ENCODE peak calls at places on chromosomes 5 and 9, in six cellular contexts. D, V, P, T, S and M are unnamed samples.

GRCh38 chr9:132372177-132373095 is 17.6 kb upstream of the SETX start:
- DNase-seq in S (peak), V (no peak), P (peak), D (no peak), T (no peak), M (no peak)

GRCh38 chr5:113212244-113212920 is 222.4 kb downstream of the TSSK1B start:
- DNase-seq in P (no peak), T (no peak), D (no peak), V (peak), S (no peak), M (no peak)

GRCh38 chr9:130624154-130624553 is 40.2 kb upstream of the PRDM12 start:
- DNase-seq in T (peak), D (no peak), V (no peak), P (no peak), S (no peak), M (no peak)

GRCh38 chr9:127177682-127178265 is 55.3 kb upstream of the ANGPTL2 start:
- DNase-seq in V (peak), D (no peak), T (no peak), S (no peak), P (peak), M (peak)

GRCh38 chr5:102226321-102226720 is 69.8 kb downstream of the SLCO4C1 start:
- DNase-seq in V (no peak), P (no peak), D (no peak), S (no peak), T (no peak), M (no peak)

GRCh38 chr5:146647656-146648199 is 131.7 kb upstream of the GPR151 start:
- DNase-seq in P (no peak), S (no peak), V (no peak), D (no peak), T (no peak), M (no peak)

GRCh38 chr9:86098793-86099694 is at the start of gene GOLM1:
- DNase-seq in T (no peak), V (peak), P (peak), S (peak), D (peak), M (no peak)

GRCh38 chr5:160456778-160457177 is 35.1 kb downstream of the PTTG1 start:
- DNase-seq in P (no peak), S (no peak), V (no peak), T (no peak), D (no peak), M (no peak)

GRCh38 chr9:88258012-88258411 is 119.7 kb upstream of the SPATA31C2 start:
- DNase-seq in V (no peak), T (no peak), D (no peak), P (no peak), S (no peak), M (no peak)

GRCh38 chr9:135490166-135490870 is 10.2 kb upstream of the MRPS2 start:
- DNase-seq in V (no peak), T (no peak), S (no peak), D (no peak), P (no peak), M (no peak)

GRCh38 chr5:177369050-177369912 is 11.6 kb downstream of the RGS14 start:
- DNase-seq in T (no peak), D (peak), S (peak), P (no peak), V (no peak), M (no peak)

GRCh38 chr9:127982912-127983311 is 2.1 kb upstream of the EEIG1 start:
- DNase-seq in D (no peak), S (no peak), V (no peak), T (no peak), P (no peak), M (no peak)

GRCh38 chr9:115591584-115591984 is 473.6 kb upstream of the TNC start:
- DNase-seq in V (peak), D (peak), T (peak), S (peak), P (peak), M (peak)

GRCh38 chr5:150780816-150781221 is 2.3 kb downstream of the SMIM3 start:
- DNase-seq in V (no peak), P (peak), S (no peak), T (no peak), D (no peak), M (no peak)

GRCh38 chr5:150779397-150780179 is 1.0 kb downstream of the SMIM3 start:
- DNase-seq in T (no peak), S (no peak), D (no peak), V (no peak), P (peak), M (no peak)

GRCh38 chr5:150778517-150779396 is at the start of gene SMIM3:
- DNase-seq in S (peak), P (peak), D (peak), T (peak), V (peak), M (peak)

GRCh38 chr5:150781706-150782614 is 3.4 kb downstream of the SMIM3 start:
- DNase-seq in S (no peak), V (peak), D (no peak), P (peak), T (peak), M (no peak)

DNA sequence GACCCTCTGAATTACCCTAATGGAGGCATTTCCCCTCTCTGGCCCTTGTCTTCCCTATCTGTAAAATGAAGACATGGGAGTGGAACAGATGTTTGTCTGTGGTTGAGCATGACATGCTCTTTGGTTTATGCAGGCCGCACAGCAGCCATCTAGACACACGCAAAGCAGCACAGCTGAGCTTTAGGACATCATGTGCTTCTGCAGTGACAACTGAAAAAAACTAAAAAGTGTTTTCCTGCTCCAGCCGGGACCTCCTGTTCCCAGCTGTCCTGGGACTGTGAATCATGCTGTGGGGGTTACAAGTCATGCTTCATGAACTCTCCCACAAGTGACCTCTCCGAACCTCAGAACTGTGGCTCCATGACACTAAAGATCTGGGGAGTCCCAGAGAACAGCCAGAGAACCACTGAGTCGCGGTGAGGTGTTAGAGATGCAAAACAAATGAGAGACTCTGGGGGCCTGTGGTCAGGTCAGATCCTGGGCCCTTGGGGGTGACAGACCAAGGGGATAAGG is 1.7 kb downstream of the SMIM3 start:
- DNase-seq in D (no peak), T (no peak), P (peak), S (no peak), V (peak), M (no peak)
- TF ChIP-seq EP300 in D (no peak), T (no peak), P (peak), S (no peak), V (peak), M (peak)

GRCh38 chr9:98811051-98811650 is 3.7 kb downstream of the GALNT12 start:
- DNase-seq in P (no peak), T (no peak), S (no peak), V (no peak), D (no peak), M (no peak)
- H3K27ac ChIP-seq in P (peak), T (no peak), S (peak), V (no peak), D (no peak), M (peak)

DNA sequence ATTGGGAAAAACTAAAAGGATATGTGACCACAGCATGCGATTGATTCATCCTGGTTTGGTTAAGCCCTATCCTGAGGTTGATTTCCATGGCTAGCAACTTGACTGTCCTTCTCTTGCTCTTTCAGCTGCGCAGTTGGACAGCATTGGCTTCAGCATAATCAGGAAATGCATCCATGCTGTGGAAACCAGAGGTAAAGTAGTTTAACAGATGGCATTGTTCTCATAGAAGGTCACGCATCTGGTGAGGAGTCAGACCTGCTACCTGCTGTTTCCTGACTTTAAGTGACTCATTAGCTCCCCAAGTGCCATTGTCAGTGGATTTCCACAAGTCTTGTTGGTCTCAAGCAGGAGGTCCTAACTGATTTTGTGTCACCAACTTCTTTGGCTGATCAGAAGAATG is 266.9 kb downstream of the ARHGAP26 start:
- DNase-seq in D (no peak), T (no peak), P (no peak), S (no peak), V (no peak), M (no peak)
- TF ChIP-seq EP300 in D (no peak), T (no peak), P (no peak), S (no peak), V (no peak), M (no peak)

DNA sequence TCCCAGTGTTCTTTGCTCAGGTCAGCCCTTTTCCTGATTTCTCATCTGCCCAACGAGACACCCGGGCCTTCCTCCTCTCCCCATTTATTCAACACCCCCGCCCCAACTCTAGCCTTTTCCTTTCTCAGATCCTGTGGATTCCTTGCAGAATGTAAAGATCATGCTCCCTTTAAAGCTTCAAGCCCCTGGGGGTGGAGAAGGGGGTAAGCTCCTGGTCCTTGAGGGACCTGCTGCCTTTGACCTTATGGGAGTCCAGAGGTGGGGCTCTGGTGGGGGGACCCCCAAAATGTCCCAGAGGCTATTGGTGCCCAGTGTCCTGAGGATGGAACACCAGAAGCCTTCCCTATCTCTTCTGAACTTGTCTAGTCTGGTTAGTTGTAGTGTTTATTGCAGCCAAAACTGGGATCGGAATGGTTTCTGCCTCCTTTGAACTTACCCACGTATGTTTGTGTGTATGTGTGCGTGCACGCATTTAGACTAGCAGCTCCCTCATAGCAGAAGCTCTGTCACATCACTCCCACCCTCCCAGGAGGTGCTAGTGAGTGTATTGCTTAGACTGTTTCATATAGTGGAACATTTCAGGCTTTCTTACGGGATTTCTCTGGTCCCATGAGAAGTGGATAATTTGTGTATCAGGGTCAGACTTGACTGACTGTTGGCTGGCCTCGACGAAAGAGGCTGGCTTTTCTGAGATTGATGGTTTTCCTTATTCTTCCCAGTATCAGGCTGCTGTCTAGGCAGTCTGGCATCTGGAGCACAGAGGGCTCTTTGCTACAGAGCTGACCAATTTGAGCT is 1.1 kb downstream of the GALNT10 start:
- DNase-seq in P (no peak), T (no peak), S (no peak), V (no peak), D (no peak), M (no peak)
- H3K27ac ChIP-seq in P (peak), T (no peak), S (no peak), V (no peak), D (peak), M (no peak)

GRCh38 chr5:173057062-173057924 is 1.1 kb downstream of the CREBRF start:
- DNase-seq in P (peak), T (peak), D (peak), V (peak), S (peak), M (peak)
- TF ChIP-seq EP300 in P (no peak), T (no peak), D (no peak), V (no peak), S (no peak), M (no peak)

DNA sequence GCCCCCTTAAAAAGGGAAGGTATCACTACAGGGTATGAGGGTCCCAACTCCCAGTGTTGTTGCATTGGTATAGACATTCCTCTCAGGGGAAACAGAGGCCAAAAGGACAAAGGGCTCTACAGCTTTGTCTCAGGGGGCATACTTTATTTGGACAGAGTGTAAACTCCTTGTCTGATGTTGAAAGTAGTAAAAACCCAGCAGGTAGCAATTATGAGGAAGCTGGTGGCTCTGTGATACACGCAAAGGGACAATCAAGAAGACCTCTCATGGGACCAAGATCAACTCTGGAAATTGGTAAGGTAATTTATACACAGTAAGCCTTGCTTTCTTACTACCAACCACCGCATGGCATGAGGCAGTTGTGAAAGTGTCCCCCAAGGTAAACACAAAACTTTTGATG is 764.6 kb downstream of the CDH12 start:
- DNase-seq in P (no peak), D (no peak), V (no peak), T (no peak), S (no peak), M (no peak)
- H3K27ac ChIP-seq in P (no peak), D (no peak), V (no peak), T (no peak), S (no peak), M (no peak)

DNA sequence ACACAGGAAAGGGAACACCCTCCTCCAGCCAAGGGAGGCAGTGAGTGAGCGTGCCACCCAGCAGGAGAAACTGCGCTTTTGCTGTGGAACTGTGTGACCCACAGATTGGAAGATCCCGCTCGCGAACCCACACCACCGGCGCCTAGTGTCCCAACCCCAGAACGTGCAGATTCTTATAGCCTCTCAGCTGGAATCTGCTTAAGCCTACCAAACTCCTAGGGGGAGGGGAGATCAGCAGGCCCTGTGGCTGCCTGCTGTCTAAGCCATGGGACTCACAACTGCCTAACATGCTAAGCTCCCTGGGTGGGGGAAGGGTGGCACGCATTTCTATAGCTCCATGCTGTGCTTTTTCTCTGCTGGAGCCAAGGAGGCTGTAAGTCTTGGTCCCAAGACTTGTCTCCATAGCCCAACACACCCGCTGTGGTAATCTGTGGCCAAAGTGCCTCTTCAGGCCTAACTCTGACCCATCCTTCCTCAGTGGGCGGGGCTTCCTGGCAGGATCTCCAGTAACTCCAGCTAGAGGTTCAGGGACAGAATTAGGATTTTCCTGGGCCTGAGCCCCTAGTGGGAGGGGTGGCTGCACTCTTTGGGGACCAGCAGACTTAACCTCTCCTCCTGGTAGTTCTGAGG is 485.0 kb downstream of the TAF11L14 start:
- DNase-seq in S (no peak), D (no peak), V (no peak), T (no peak), P (no peak), M (no peak)
- TF ChIP-seq EP300 in S (no peak), D (no peak), V (no peak), T (no peak), P (no peak), M (no peak)

GRCh38 chr9:125703662-125704061 is 3.3 kb downstream of the MAPKAP1 start:
- DNase-seq in T (no peak), S (no peak), D (no peak), P (no peak), V (no peak), M (no peak)
- H3K27ac ChIP-seq in T (no peak), S (no peak), D (no peak), P (no peak), V (no peak), M (no peak)